ENCODE peak calls at places on chromosomes 6 and 20, in four cellular contexts. Q is uterus, I is psoas muscle, V is MM.1S. X is an unnamed sample. For H3K9me3, the result is how much of the 10 kb centered on the place peaks cover.

GRCh38 chr20:37276494-37277252 is 12.8 kb upstream of the MANBAL start:
- DNase-seq in Q (peak), I (peak), V (peak), X (no peak)

GRCh38 chr6:88535296-88535695 is 369.1 kb upstream of the CNR1 start:
- DNase-seq in Q (no peak), I (no peak), V (no peak), X (no peak)

GRCh38 chr6:128425855-128426254 is 94.5 kb downstream of the PTPRK start:
- DNase-seq in Q (no peak), I (no peak), V (no peak), X (no peak)

GRCh38 chr6:147950623-147950987 is 392.0 kb upstream of the SASH1 start:
- DNase-seq in Q (no peak), I (no peak), V (no peak), X (peak)

GRCh38 chr20:57785720-57786119 is 75.9 kb upstream of the PMEPA1 start:
- DNase-seq in Q (no peak), I (no peak), V (no peak), X (no peak)

GRCh38 chr6:133236898-133237297 is 4.3 kb upstream of the EYA4 start:
- DNase-seq in Q (no peak), I (no peak), V (no peak), X (no peak)

GRCh38 chr6:102686461-102686860 is 1293.0 kb downstream of the GRIK2 start:
- DNase-seq in Q (no peak), I (no peak), V (no peak), X (no peak)

GRCh38 chr6:6843057-6843627 is 254.6 kb downstream of the LY86 start:
- DNase-seq in Q (no peak), I (no peak), V (no peak), X (no peak)

GRCh38 chr6:35058827-35059522 is 82.2 kb downstream of the TCP11 start:
- DNase-seq in Q (no peak), I (no peak), V (no peak), X (no peak)

GRCh38 chr20:5658897-5659296 is 91.3 kb upstream of the SHLD1 start:
- DNase-seq in Q (peak), I (peak), V (no peak), X (peak)

GRCh38 chr6:4355241-4355640 is 219.9 kb upstream of the ECI2 start:
- DNase-seq in Q (no peak), I (no peak), V (no peak), X (no peak)

GRCh38 chr20:22717466-22717865 is 133.1 kb upstream of the FOXA2 start:
- DNase-seq in Q (no peak), I (no peak), V (no peak), X (peak)

GRCh38 chr6:150312844-150313584 is 55.8 kb upstream of the IYD start:
- DNase-seq in Q (no peak), I (no peak), V (no peak), X (no peak)

GRCh38 chr6:85669735-85670194 is 27.1 kb upstream of the SYNCRIP start:
- DNase-seq in Q (no peak), I (no peak), V (peak), X (no peak)

GRCh38 chr20:36571564-36572504 is 1.6 kb upstream of the TGIF2 start:
- DNase-seq in Q (no peak), I (no peak), V (no peak), X (no peak)

GRCh38 chr6:82249381-82250253 is 2.1 kb upstream of the IBTK start:
- DNase-seq in Q (no peak), I (no peak), V (no peak), X (no peak)

GRCh38 chr20:4684837-4685413 is 36.8 kb upstream of the PRND start:
- DNase-seq in Q (peak), I (no peak), V (no peak), X (no peak)

GRCh38 chr6:119339941-119340456 is 9.6 kb downstream of the MAN1A1 start:
- DNase-seq in Q (no peak), I (no peak), V (no peak), X (no peak)

GRCh38 chr6:106163966-106164877 is 78.1 kb downstream of the PRDM1 start:
- DNase-seq in Q (peak), I (no peak), V (peak), X (peak)

GRCh38 chr20:35626386-35627001 is 10.9 kb downstream of the SPAG4 start:
- DNase-seq in Q (no peak), I (no peak), V (no peak), X (no peak)

GRCh38 chr6:115613488-115613887 is 447.2 kb downstream of the FRK start:
- DNase-seq in Q (no peak), I (no peak), V (no peak), X (no peak)

GRCh38 chr6:115610646-115611045 is 450.0 kb downstream of the FRK start:
- DNase-seq in Q (no peak), I (no peak), V (no peak), X (no peak)

GRCh38 chr6:115618311-115618710 is 442.4 kb downstream of the FRK start:
- DNase-seq in Q (no peak), I (no peak), V (no peak), X (no peak)

GRCh38 chr6:115612216-115612615 is 448.5 kb downstream of the FRK start:
- DNase-seq in Q (no peak), I (no peak), V (no peak), X (no peak)

GRCh38 chr6:115612796-115613479 is 447.8 kb downstream of the FRK start:
- DNase-seq in Q (no peak), I (no peak), V (no peak), X (no peak)
- H3K9me3 ChIP-seq in Q (under half), I (under half), V (under half), X (under half)

DNA sequence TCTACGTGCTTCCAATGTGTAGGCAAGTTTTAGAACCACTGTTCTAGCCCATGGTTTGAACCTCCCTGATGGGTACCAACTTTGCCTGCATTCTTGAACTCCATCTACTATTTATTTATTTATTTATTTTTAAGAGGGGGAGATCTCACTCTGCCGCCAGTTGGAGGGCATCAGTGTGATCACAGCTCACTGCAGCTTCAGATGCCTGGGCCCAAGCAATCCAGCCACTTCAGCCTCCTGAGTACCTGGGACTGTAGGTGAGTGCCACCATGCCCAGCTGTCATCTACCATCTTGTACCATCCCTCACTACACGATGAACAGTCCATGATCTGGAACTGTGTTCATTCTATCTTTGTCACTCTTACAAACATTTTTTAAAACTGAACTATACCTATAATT is 28.2 kb downstream of the HLA-F start:
- DNase-seq in Q (no peak), I (no peak), V (no peak), X (no peak)
- H3K4me3 ChIP-seq in Q (no peak), I (peak), V (no peak), X (no peak)

GRCh38 chr6:53850527-53850926 is 55.7 kb downstream of the LRRC1 start:
- DNase-seq in Q (no peak), I (no peak), V (no peak), X (no peak)
- H3K27ac ChIP-seq in Q (no peak), I (no peak), V (no peak), X (no peak)

GRCh38 chr6:137163732-137164318 is 9.6 kb downstream of the IL22RA2 start:
- DNase-seq in Q (no peak), I (no peak), V (no peak), X (no peak)
- H3K9me3 ChIP-seq in Q (under half), I (under half), V (under half), X (under half)

GRCh38 chr20:24468401-24469115 is 871 bp upstream of the SYNDIG1 start:
- DNase-seq in Q (no peak), I (no peak), V (no peak), X (no peak)

GRCh38 chr20:24470782-24471582 is 1.6 kb downstream of the SYNDIG1 start:
- DNase-seq in Q (no peak), I (no peak), V (peak), X (no peak)

GRCh38 chr20:24472426-24472825 is 3.0 kb downstream of the SYNDIG1 start:
- DNase-seq in Q (no peak), I (no peak), V (peak), X (no peak)

GRCh38 chr20:24469116-24470030 is at the start of gene SYNDIG1:
- DNase-seq in Q (peak), I (no peak), V (peak), X (no peak)

GRCh38 chr20:24470031-24470781 is 777 bp downstream of the SYNDIG1 start:
- DNase-seq in Q (no peak), I (no peak), V (peak), X (no peak)
- H3K4me3 ChIP-seq in Q (peak), I (peak), V (peak), X (no peak)

DNA sequence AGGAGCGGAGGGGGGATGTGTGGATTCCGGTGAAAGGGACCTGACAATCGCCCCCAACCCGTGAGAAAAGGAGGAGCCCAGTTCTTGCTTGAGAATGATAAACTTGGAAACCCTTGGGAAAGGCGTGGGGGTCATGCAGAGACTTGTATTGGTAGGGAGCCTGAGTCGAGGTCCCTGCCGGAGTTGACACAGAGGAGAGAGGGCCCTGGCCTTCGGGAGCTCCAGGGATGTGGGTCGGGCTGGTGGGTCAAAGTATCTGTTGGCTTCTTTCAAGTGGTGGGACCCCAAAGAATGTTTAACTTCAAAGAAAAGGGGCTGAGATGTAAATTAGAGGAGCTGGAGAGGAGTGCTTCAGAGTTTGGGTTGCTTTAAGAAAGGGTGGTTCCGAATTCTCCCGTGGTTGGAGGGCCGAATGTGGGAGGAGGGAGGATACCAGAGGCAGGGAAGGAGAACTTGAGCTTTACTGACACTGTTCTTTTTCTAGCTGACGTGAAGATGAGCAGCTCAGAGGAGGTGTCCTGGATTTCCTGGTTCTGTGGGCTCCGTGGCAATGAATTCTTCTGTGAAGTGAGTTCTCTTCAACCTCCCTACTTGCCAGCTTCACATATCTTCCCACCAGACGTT is 569 bp downstream of the CSNK2B start:
- DNase-seq in Q (no peak), I (no peak), V (no peak), X (no peak)
- H3K27ac ChIP-seq in Q (peak), I (peak), V (peak), X (peak)

X was measured in lung.